ENCODE peak calls at places on chromosomes 5 and 9, in seven cellular contexts. One of them, this sample, is unnamed.

GRCh38 chr9:2411459-2412215 is 209.9 kb upstream of the VLDLR start:
- DNase-seq in NCI-H774: no peak
- DNase-seq in GM23248: peak; percentile 59
- DNase-seq in NCI-H510A treated with DMSO at 0.1 percent for 48 hours: no peak
- DNase-seq in stimulated activated CD8-positive, alpha-beta memory T cell treated with anti-CD3 and anti-CD28 coated beads, Interleukin-4, amount 100 ng/mL, for 1 hour: no peak
- DNase-seq in mesenteric fat pad: no peak
- DNase-seq in body of pancreas: no peak
- DNase-seq in this sample: no peak

GRCh38 chr9:27865031-27865438 is 291.8 kb upstream of the C9orf72 start:
- DNase-seq in body of pancreas: no peak
- DNase-seq in stimulated activated CD8-positive, alpha-beta memory T cell treated with anti-CD3 and anti-CD28 coated beads, Interleukin-4, amount 100 ng/mL, for 1 hour: no peak
- DNase-seq in GM23248: peak; percentile 46
- DNase-seq in NCI-H774: no peak
- DNase-seq in NCI-H510A treated with DMSO at 0.1 percent for 48 hours: peak; percentile 15
- DNase-seq in mesenteric fat pad: no peak
- DNase-seq in this sample: no peak

GRCh38 chr5:57442080-57442839 is 40.4 kb downstream of the ACTBL2 start:
- DNase-seq in GM23248: peak; percentile 96
- DNase-seq in NCI-H774: no peak
- DNase-seq in mesenteric fat pad: no peak
- DNase-seq in body of pancreas: no peak
- DNase-seq in stimulated activated CD8-positive, alpha-beta memory T cell treated with anti-CD3 and anti-CD28 coated beads, Interleukin-4, amount 100 ng/mL, for 1 hour: no peak
- DNase-seq in NCI-H510A treated with DMSO at 0.1 percent for 48 hours: no peak
- DNase-seq in this sample: no peak

GRCh38 chr5:100731768-100732167 is 171.3 kb downstream of the ST8SIA4 start:
- DNase-seq in NCI-H774: peak; percentile 15
- DNase-seq in NCI-H510A treated with DMSO at 0.1 percent for 48 hours: peak; percentile 15
- DNase-seq in body of pancreas: no peak
- DNase-seq in mesenteric fat pad: no peak
- DNase-seq in GM23248: no peak
- DNase-seq in stimulated activated CD8-positive, alpha-beta memory T cell treated with anti-CD3 and anti-CD28 coated beads, Interleukin-4, amount 100 ng/mL, for 1 hour: no peak
- DNase-seq in this sample: peak; percentile 10

GRCh38 chr5:31119938-31120641 is 73.4 kb upstream of the CDH6 start:
- DNase-seq in GM23248: peak; percentile 68
- DNase-seq in NCI-H774: no peak
- DNase-seq in mesenteric fat pad: no peak
- DNase-seq in NCI-H510A treated with DMSO at 0.1 percent for 48 hours: no peak
- DNase-seq in body of pancreas: no peak
- DNase-seq in stimulated activated CD8-positive, alpha-beta memory T cell treated with anti-CD3 and anti-CD28 coated beads, Interleukin-4, amount 100 ng/mL, for 1 hour: no peak
- DNase-seq in this sample: no peak

GRCh38 chr5:138305797-138306196 is 25.8 kb downstream of the CDC25C start:
- DNase-seq in mesenteric fat pad: no peak
- DNase-seq in NCI-H774: no peak
- DNase-seq in GM23248: no peak
- DNase-seq in stimulated activated CD8-positive, alpha-beta memory T cell treated with anti-CD3 and anti-CD28 coated beads, Interleukin-4, amount 100 ng/mL, for 1 hour: no peak
- DNase-seq in NCI-H510A treated with DMSO at 0.1 percent for 48 hours: peak; percentile 66
- DNase-seq in body of pancreas: peak; percentile 60
- DNase-seq in this sample: no peak

GRCh38 chr5:65801332-65801731 is 79.3 kb downstream of the NLN start:
- DNase-seq in stimulated activated CD8-positive, alpha-beta memory T cell treated with anti-CD3 and anti-CD28 coated beads, Interleukin-4, amount 100 ng/mL, for 1 hour: no peak
- DNase-seq in GM23248: peak; percentile 89
- DNase-seq in body of pancreas: no peak
- DNase-seq in NCI-H774: peak; percentile 60
- DNase-seq in NCI-H510A treated with DMSO at 0.1 percent for 48 hours: no peak
- DNase-seq in mesenteric fat pad: no peak
- DNase-seq in this sample: no peak

GRCh38 chr9:8338249-8338721 is 538.7 kb upstream of the DMAC1 start:
- DNase-seq in GM23248: no peak
- DNase-seq in body of pancreas: peak; percentile 12
- DNase-seq in mesenteric fat pad: no peak
- DNase-seq in NCI-H774: no peak
- DNase-seq in stimulated activated CD8-positive, alpha-beta memory T cell treated with anti-CD3 and anti-CD28 coated beads, Interleukin-4, amount 100 ng/mL, for 1 hour: no peak
- DNase-seq in NCI-H510A treated with DMSO at 0.1 percent for 48 hours: no peak
- DNase-seq in this sample: no peak

GRCh38 chr5:61231813-61232212 is 69.5 kb upstream of the SMIM15 start:
- DNase-seq in stimulated activated CD8-positive, alpha-beta memory T cell treated with anti-CD3 and anti-CD28 coated beads, Interleukin-4, amount 100 ng/mL, for 1 hour: no peak
- DNase-seq in body of pancreas: no peak
- DNase-seq in NCI-H510A treated with DMSO at 0.1 percent for 48 hours: no peak
- DNase-seq in GM23248: no peak
- DNase-seq in NCI-H774: no peak
- DNase-seq in mesenteric fat pad: no peak
- DNase-seq in this sample: no peak

GRCh38 chr5:155402927-155403645 is 389.5 kb downstream of the KIF4B start:
- DNase-seq in NCI-H510A treated with DMSO at 0.1 percent for 48 hours: peak; percentile 48
- DNase-seq in mesenteric fat pad: no peak
- DNase-seq in NCI-H774: no peak
- DNase-seq in body of pancreas: no peak
- DNase-seq in stimulated activated CD8-positive, alpha-beta memory T cell treated with anti-CD3 and anti-CD28 coated beads, Interleukin-4, amount 100 ng/mL, for 1 hour: no peak
- DNase-seq in GM23248: no peak
- DNase-seq in this sample: no peak

GRCh38 chr5:108078882-108079281 is 303.0 kb downstream of the FBXL17 start:
- DNase-seq in NCI-H510A treated with DMSO at 0.1 percent for 48 hours: no peak
- DNase-seq in NCI-H774: no peak
- DNase-seq in stimulated activated CD8-positive, alpha-beta memory T cell treated with anti-CD3 and anti-CD28 coated beads, Interleukin-4, amount 100 ng/mL, for 1 hour: no peak
- DNase-seq in GM23248: no peak
- DNase-seq in mesenteric fat pad: no peak
- DNase-seq in body of pancreas: no peak
- DNase-seq in this sample: no peak

GRCh38 chr9:37617161-37617560 is 24.8 kb upstream of the TOMM5 start:
- DNase-seq in NCI-H510A treated with DMSO at 0.1 percent for 48 hours: no peak
- DNase-seq in body of pancreas: no peak
- DNase-seq in stimulated activated CD8-positive, alpha-beta memory T cell treated with anti-CD3 and anti-CD28 coated beads, Interleukin-4, amount 100 ng/mL, for 1 hour: no peak
- DNase-seq in mesenteric fat pad: no peak
- DNase-seq in GM23248: no peak
- DNase-seq in NCI-H774: no peak
- DNase-seq in this sample: no peak

GRCh38 chr9:38622083-38622674 is 1.8 kb upstream of the ANKRD18A start:
- DNase-seq in mesenteric fat pad: no peak
- DNase-seq in body of pancreas: peak; percentile 56
- DNase-seq in GM23248: peak; percentile 12
- DNase-seq in NCI-H774: peak; percentile 49
- DNase-seq in NCI-H510A treated with DMSO at 0.1 percent for 48 hours: peak; percentile 37
- DNase-seq in stimulated activated CD8-positive, alpha-beta memory T cell treated with anti-CD3 and anti-CD28 coated beads, Interleukin-4, amount 100 ng/mL, for 1 hour: no peak
- DNase-seq in this sample: no peak

GRCh38 chr5:154390096-154390495 is 55.7 kb upstream of the SAP30L start:
- DNase-seq in GM23248: no peak
- DNase-seq in NCI-H774: no peak
- DNase-seq in NCI-H510A treated with DMSO at 0.1 percent for 48 hours: no peak
- DNase-seq in stimulated activated CD8-positive, alpha-beta memory T cell treated with anti-CD3 and anti-CD28 coated beads, Interleukin-4, amount 100 ng/mL, for 1 hour: no peak
- DNase-seq in mesenteric fat pad: no peak
- DNase-seq in body of pancreas: no peak
- DNase-seq in this sample: no peak